ENCODE peak calls at places on chromosome 3, in four cellular contexts. One of them, this sample, is unnamed.

GRCh38 chr3:12782172-12782815 is 14.2 kb upstream of the CAND2 start:
- DNase-seq in stimulated activated CD4-positive, alpha-beta T cell treated with anti-CD3 and anti-CD28 coated beads, Interleukin-15, amount 100 ng/mL, for 24 hours: peak
- DNase-seq in kidney epithelial cell: no peak
- DNase-seq in globus pallidus: no peak
- DNase-seq in this sample: no peak

GRCh38 chr3:182364723-182365650 is 428.3 kb upstream of the ATP11B start:
- DNase-seq in stimulated activated CD4-positive, alpha-beta T cell treated with anti-CD3 and anti-CD28 coated beads, Interleukin-15, amount 100 ng/mL, for 24 hours: no peak
- DNase-seq in globus pallidus: peak
- DNase-seq in kidney epithelial cell: peak
- DNase-seq in this sample: no peak

GRCh38 chr3:151217208-151217607 is 14.2 kb upstream of the GPR171 start:
- DNase-seq in globus pallidus: no peak
- DNase-seq in stimulated activated CD4-positive, alpha-beta T cell treated with anti-CD3 and anti-CD28 coated beads, Interleukin-15, amount 100 ng/mL, for 24 hours: no peak
- DNase-seq in kidney epithelial cell: no peak
- DNase-seq in this sample: no peak

GRCh38 chr3:42654331-42655201 is 1.1 kb downstream of the ZBTB47 start:
- DNase-seq in kidney epithelial cell: no peak
- DNase-seq in stimulated activated CD4-positive, alpha-beta T cell treated with anti-CD3 and anti-CD28 coated beads, Interleukin-15, amount 100 ng/mL, for 24 hours: no peak
- DNase-seq in globus pallidus: peak
- DNase-seq in this sample: no peak

GRCh38 chr3:25156526-25157075 is 271.5 kb upstream of the RARB start:
- DNase-seq in kidney epithelial cell: peak
- DNase-seq in globus pallidus: no peak
- DNase-seq in stimulated activated CD4-positive, alpha-beta T cell treated with anti-CD3 and anti-CD28 coated beads, Interleukin-15, amount 100 ng/mL, for 24 hours: no peak
- DNase-seq in this sample: no peak

GRCh38 chr3:99658274-99658673 is 19.9 kb downstream of the COL8A1 start:
- DNase-seq in kidney epithelial cell: no peak
- DNase-seq in globus pallidus: no peak
- DNase-seq in stimulated activated CD4-positive, alpha-beta T cell treated with anti-CD3 and anti-CD28 coated beads, Interleukin-15, amount 100 ng/mL, for 24 hours: no peak
- DNase-seq in this sample: no peak

GRCh38 chr3:125045965-125046364 is 9.8 kb downstream of the HEG1 start:
- DNase-seq in kidney epithelial cell: no peak
- DNase-seq in stimulated activated CD4-positive, alpha-beta T cell treated with anti-CD3 and anti-CD28 coated beads, Interleukin-15, amount 100 ng/mL, for 24 hours: no peak
- DNase-seq in globus pallidus: no peak
- DNase-seq in this sample: no peak

GRCh38 chr3:76685858-76686257 is 354.0 kb upstream of the ROBO2 start:
- DNase-seq in globus pallidus: no peak
- DNase-seq in kidney epithelial cell: peak
- DNase-seq in stimulated activated CD4-positive, alpha-beta T cell treated with anti-CD3 and anti-CD28 coated beads, Interleukin-15, amount 100 ng/mL, for 24 hours: no peak
- DNase-seq in this sample: no peak